ENCODE peak calls at places on chromosomes 12 and 14, in ten cellular contexts. G is activated CD8-positive, alpha-beta T cell treated with anti-CD3 and anti-CD28 coated beads for 36 hours; X is activated CD8-positive, alpha-beta memory T cell treated with anti-CD3 and anti-CD28 coated beads for 48 hours; N is left lung; T is Peyer's patch; Z is B cell; V is GM12892; P is GM23338; K is activated naive CD8-positive, alpha-beta T cell treated with anti-CD3 and anti-CD28 coated beads, Interleukin-2, amount 50 U/mL, for 24 hours; D is EL. F is an unnamed sample.

GRCh38 chr14:35333347-35333730 is 41.2 kb downstream of the PSMA6 start:
- DNase-seq in P (peak), D (no peak), N (no peak), X (no peak), T (peak), V (no peak), Z (no peak), G (peak), K (peak), F (no peak)

GRCh38 chr12:68445836-68446235 is 113.7 kb upstream of the MDM1 start:
- DNase-seq in G (no peak), P (no peak), Z (no peak), T (no peak), V (no peak), D (no peak), K (no peak), N (no peak), X (no peak), F (no peak)

GRCh38 chr12:49875115-49875720 is 28.5 kb downstream of the FAIM2 start:
- DNase-seq in G (no peak), K (no peak), D (no peak), Z (no peak), T (peak), X (no peak), P (no peak), V (no peak), N (peak), F (no peak)

GRCh38 chr12:16449459-16449858 is 102.0 kb downstream of the MGST1 start:
- DNase-seq in T (no peak), G (no peak), Z (no peak), K (no peak), P (no peak), D (no peak), V (no peak), N (no peak), X (no peak), F (no peak)

GRCh38 chr12:113818833-113819232 is 147.3 kb downstream of the RBM19 start:
- DNase-seq in D (no peak), K (no peak), T (no peak), P (peak), V (no peak), Z (no peak), N (no peak), G (no peak), X (no peak), F (no peak)

GRCh38 chr12:62113366-62114011 is 146.7 kb upstream of the USP15 start:
- DNase-seq in D (no peak), V (no peak), K (no peak), Z (no peak), P (peak), G (no peak), N (peak), X (no peak), T (no peak), F (no peak)

GRCh38 chr14:99822166-99822527 is 28.9 kb downstream of the EML1 start:
- DNase-seq in P (no peak), N (no peak), T (no peak), K (no peak), V (no peak), G (no peak), X (no peak), D (no peak), Z (no peak), F (no peak)

GRCh38 chr12:58509116-58509885 is 411.0 kb downstream of the LRIG3 start:
- DNase-seq in G (no peak), N (no peak), P (no peak), Z (no peak), X (no peak), K (no peak), T (no peak), D (peak), V (no peak), F (no peak)

GRCh38 chr14:71714225-71714624 is 218.0 kb upstream of the RGS6 start:
- DNase-seq in D (peak), K (no peak), V (no peak), P (no peak), Z (no peak), X (no peak), N (no peak), T (no peak), G (no peak), F (peak)

GRCh38 chr14:38238332-38238731 is 17.6 kb downstream of the CLEC14A start:
- DNase-seq in D (peak), V (no peak), T (no peak), G (no peak), Z (no peak), K (no peak), N (no peak), X (no peak), P (no peak), F (no peak)

GRCh38 chr12:108899145-108899544 is 19.3 kb downstream of the DAO start:
- DNase-seq in V (no peak), N (no peak), D (no peak), P (no peak), Z (no peak), T (no peak), G (no peak), X (no peak), K (no peak), F (no peak)

GRCh38 chr12:22231836-22232235 is 102.7 kb downstream of the ST8SIA1 start:
- DNase-seq in N (no peak), D (no peak), P (peak), K (no peak), G (no peak), T (no peak), Z (no peak), V (no peak), X (no peak), F (peak)

GRCh38 chr14:61456720-61457119 is 135.3 kb downstream of the PRKCH start:
- DNase-seq in X (no peak), P (peak), T (peak), K (peak), D (peak), V (peak), G (peak), Z (peak), N (peak), F (peak)

GRCh38 chr12:92827836-92828431 is 101.2 kb downstream of the EEA1 start:
- DNase-seq in K (peak), G (peak), Z (no peak), V (peak), X (no peak), D (peak), P (peak), T (peak), N (no peak), F (no peak)

GRCh38 chr12:14238224-14238792 is 127.2 kb upstream of the ATF7IP start:
- DNase-seq in K (no peak), G (no peak), Z (no peak), T (no peak), D (peak), P (peak), N (no peak), V (no peak), X (no peak), F (no peak)

GRCh38 chr12:63238892-63239291 is 87.9 kb upstream of the AVPR1A start:
- DNase-seq in T (no peak), Z (no peak), G (no peak), V (no peak), N (no peak), K (no peak), P (no peak), X (no peak), D (no peak), F (no peak)

GRCh38 chr14:66425402-66425801 is 60.8 kb upstream of the CCDC196 start:
- DNase-seq in X (no peak), Z (no peak), V (no peak), T (no peak), G (no peak), N (no peak), D (no peak), P (no peak), K (no peak), F (no peak)

GRCh38 chr12:128607606-128608005 is 216.2 kb downstream of the SLC15A4 start:
- DNase-seq in N (no peak), D (no peak), V (no peak), T (no peak), G (no peak), X (no peak), Z (no peak), P (no peak), K (no peak), F (no peak)

GRCh38 chr14:100891051-100891450 is 12.5 kb downstream of the RTL1 start:
- DNase-seq in P (no peak), Z (peak), T (peak), D (no peak), V (no peak), X (no peak), N (peak), K (no peak), G (no peak), F (peak)

GRCh38 chr14:68449565-68450295 is 343.1 kb downstream of the ZFP36L1 start:
- DNase-seq in X (no peak), G (no peak), T (no peak), Z (no peak), V (no peak), P (peak), D (no peak), N (no peak), K (no peak), F (no peak)

GRCh38 chr14:75736845-75737485 is 75.9 kb downstream of the TTLL5 start:
- DNase-seq in X (no peak), G (no peak), P (no peak), T (no peak), V (no peak), N (no peak), D (no peak), Z (no peak), K (no peak), F (no peak)

GRCh38 chr14:106390947-106391346 is 864.6 kb downstream of the TMEM121 start:
- DNase-seq in V (no peak), Z (no peak), K (no peak), D (no peak), N (no peak), G (no peak), T (no peak), X (no peak), P (no peak), F (no peak)

GRCh38 chr12:120755269-120755668 is 29.6 kb downstream of the ACADS start:
- DNase-seq in Z (no peak), N (no peak), P (no peak), K (no peak), V (no peak), D (no peak), G (no peak), T (no peak), X (no peak), F (no peak)

GRCh38 chr12:44245932-44246331 is 410.1 kb downstream of the TMEM117 start:
- DNase-seq in P (no peak), K (no peak), N (no peak), T (no peak), X (no peak), D (no peak), G (no peak), Z (no peak), V (no peak), F (no peak)

GRCh38 chr12:112803620-112804279 is 12.2 kb downstream of the RPH3A start:
- DNase-seq in D (no peak), X (no peak), G (no peak), T (no peak), P (peak), V (no peak), Z (no peak), K (no peak), N (no peak), F (no peak)

GRCh38 chr12:27635349-27635972 is 60.8 kb upstream of the REP15 start:
- DNase-seq in P (peak), X (no peak), V (no peak), G (peak), K (no peak), N (no peak), Z (no peak), T (no peak), D (peak), F (peak)